ENCODE peak calls at places on chromosomes 7 and 10, in ten cellular contexts. N is GM23248, G is foreskin melanocyte, U is HTR-8/SVneo, X is aorta, J is iPS-NIHi11, I is NCI-H69, O is C1 segment of cervical spinal cord, Q is PC-9, Z is H54. Y is an unnamed sample.

GRCh38 chr7:38335123-38335489 is 61.7 kb upstream of the TARP start:
- DNase-seq in I (no peak), X (no peak), G (no peak), O (no peak), N (no peak), Q (no peak), Z (no peak), J (no peak), U (no peak), Y (no peak)

GRCh38 chr7:2210551-2211258 is 22.0 kb downstream of the MAD1L1 start:
- DNase-seq in N (no peak), J (no peak), U (no peak), Q (no peak), Z (no peak), I (no peak), G (no peak), O (no peak), X (peak), Y (no peak)

GRCh38 chr7:142908921-142909870 is 23.7 kb upstream of the TRPV6 start:
- DNase-seq in Z (no peak), N (peak), Q (no peak), J (peak), X (no peak), O (no peak), G (no peak), I (no peak), U (no peak), Y (no peak)

GRCh38 chr7:119377-120163 is 72.8 kb upstream of the FAM20C start:
- DNase-seq in O (no peak), J (no peak), X (no peak), Q (no peak), I (no peak), N (no peak), Z (no peak), U (no peak), G (no peak), Y (no peak)

GRCh38 chr7:102836206-102836938 is 76.4 kb upstream of the LRRC17 start:
- DNase-seq in O (no peak), X (no peak), J (no peak), I (no peak), N (peak), G (no peak), U (peak), Q (peak), Z (peak), Y (peak)

GRCh38 chr10:81872206-81872605 is 2.8 kb upstream of the NRG3 start:
- DNase-seq in O (no peak), I (peak), N (peak), J (no peak), U (no peak), X (no peak), G (no peak), Z (no peak), Q (no peak), Y (no peak)

GRCh38 chr7:80361948-80362347 is 149.9 kb downstream of the GNAT3 start:
- DNase-seq in N (no peak), G (no peak), J (no peak), I (peak), Z (no peak), U (no peak), O (no peak), X (no peak), Q (no peak), Y (peak)

GRCh38 chr10:86391236-86391840 is 24.7 kb upstream of the GRID1 start:
- DNase-seq in I (peak), G (no peak), Z (no peak), O (no peak), J (no peak), X (no peak), U (no peak), N (no peak), Q (no peak), Y (no peak)

GRCh38 chr7:157271315-157271990 is 65.4 kb upstream of the DNAJB6 start:
- DNase-seq in Z (no peak), X (peak), U (no peak), N (peak), G (no peak), J (no peak), I (no peak), Q (no peak), O (no peak), Y (no peak)

GRCh38 chr7:80231719-80232118 is 97.1 kb downstream of the GNAI1 start:
- DNase-seq in O (no peak), N (peak), X (no peak), I (no peak), Q (no peak), J (no peak), Z (no peak), G (no peak), U (no peak), Y (peak)

Y was measured in fibroblast of gingiva.